ENCODE peak calls at places on chromosomes 16 and 17, in four cellular contexts. H is endothelial cell of umbilical vein, C is GM12878, N is K562. F is an unnamed sample.

GRCh38 chr17:47744168-47745036 is 11.4 kb downstream of the TBX21 start:
- DNase-seq in H (no peak), C (no peak), N (peak; percentile 7), F (no peak)

GRCh38 chr16:90047714-90048346 is 28.6 kb upstream of the DBNDD1 start:
- DNase-seq in H (no peak), C (no peak), N (peak; percentile 86), F (no peak)

GRCh38 chr17:16989953-16990860 is 18.3 kb upstream of the TNFRSF13B start:
- DNase-seq in H (no peak), C (no peak), N (no peak), F (peak; percentile 59)

GRCh38 chr16:74094962-74095361 is 201.7 kb upstream of the PSMD7 start:
- DNase-seq in H (no peak), C (no peak), N (no peak), F (no peak)

GRCh38 chr17:83180996-83181481 is 101.6 kb downstream of the METRNL start:
- DNase-seq in H (no peak), C (no peak), N (no peak), F (no peak)

GRCh38 chr17:79623786-79624657 is 13.2 kb upstream of the RBFOX3 start:
- DNase-seq in H (no peak), C (no peak), N (no peak), F (no peak)

GRCh38 chr17:35731239-35731931 is at the start of gene RASL10B:
- DNase-seq in H (peak; percentile 28), C (no peak), N (peak; percentile 93), F (peak; percentile 31)

GRCh38 chr17:43601280-43602050 is 55.3 kb upstream of the ETV4 start:
- DNase-seq in H (peak; percentile 28), C (no peak), N (no peak), F (peak; percentile 51)

GRCh38 chr17:3903881-3904286 is 11.0 kb upstream of the CAMKK1 start:
- DNase-seq in H (no peak), C (no peak), N (no peak), F (no peak)

GRCh38 chr17:79325707-79326106 is 251.1 kb downstream of the ENGASE start:
- DNase-seq in H (no peak), C (no peak), N (peak; percentile 51), F (no peak)

GRCh38 chr17:81032641-81033422 is 2.1 kb upstream of the BAIAP2 start:
- DNase-seq in H (no peak), C (no peak), N (no peak), F (no peak)

GRCh38 chr16:72468582-72468981 is 296.6 kb upstream of the PMFBP1 start:
- DNase-seq in H (peak; percentile 26), C (no peak), N (no peak), F (peak; percentile 14)

GRCh38 chr17:16938496-16939270 is 33.2 kb downstream of the TNFRSF13B start:
- DNase-seq in H (no peak), C (no peak), N (no peak), F (no peak)

GRCh38 chr17:44033841-44034408 is 19.2 kb upstream of the TMEM101 start:
- DNase-seq in H (no peak), C (no peak), N (no peak), F (no peak)

GRCh38 chr17:8448310-8448709 is 12.6 kb downstream of the NDEL1 start:
- DNase-seq in H (no peak), C (no peak), N (no peak), F (no peak)

GRCh38 chr17:79632432-79632735 is 21.5 kb upstream of the RBFOX3 start:
- DNase-seq in H (no peak), C (no peak), N (no peak), F (no peak)

GRCh38 chr17:76048711-76049110 is 21.6 kb upstream of the EVPL start:
- DNase-seq in H (no peak), C (no peak), N (no peak), F (peak; percentile 16)

GRCh38 chr16:28974007-28974436 is 556 bp upstream of the SPNS1 start:
- DNase-seq in H (peak; percentile 68), C (no peak), N (peak; percentile 71), F (peak; percentile 65)

GRCh38 chr16:56711862-56712261 is 18.1 kb upstream of the NUP93 start:
- DNase-seq in H (no peak), C (no peak), N (no peak), F (peak; percentile 3)

GRCh38 chr17:17119533-17119932 is 77.3 kb downstream of the MPRIP start:
- DNase-seq in H (peak; percentile 29), C (peak; percentile 11), N (no peak), F (peak; percentile 86)

GRCh38 chr16:53952215-53953208 is 248.6 kb downstream of the FTO start:
- DNase-seq in H (peak; percentile 5), C (no peak), N (no peak), F (peak; percentile 52)

GRCh38 chr17:5111402-5112204 is at the start of gene ZNF232:
- DNase-seq in H (peak; percentile 94), C (peak; percentile 84), N (peak; percentile 93), F (peak; percentile 88)

GRCh38 chr17:66715076-66715675 is 119.7 kb upstream of the CACNG5 start:
- DNase-seq in H (no peak), C (no peak), N (no peak), F (no peak)

GRCh38 chr17:79429864-79430494 is 180.9 kb downstream of the RBFOX3 start:
- DNase-seq in H (no peak), C (no peak), N (no peak), F (no peak)

GRCh38 chr16:49015189-49015540 is 266.5 kb downstream of the CBLN1 start:
- DNase-seq in H (no peak), C (no peak), N (no peak), F (no peak)
- TF ChIP-seq FOS in H (no peak), C (no peak), N (no peak), F (no peak)

GRCh38 chr17:63474914-63475460 is 1.9 kb upstream of the ACE start:
- DNase-seq in H (no peak), C (no peak), N (no peak), F (no peak)

GRCh38 chr17:63476494-63476856 is 386 bp upstream of the ACE start:
- DNase-seq in H (peak; percentile 18), C (no peak), N (peak; percentile 84), F (no peak)

GRCh38 chr17:63475491-63476412 is 1.1 kb upstream of the ACE start:
- DNase-seq in H (no peak), C (no peak), N (no peak), F (peak; percentile 34)

GRCh38 chr17:63476857-63477470 is at the start of gene ACE:
- DNase-seq in H (peak; percentile 43), C (no peak), N (peak; percentile 80), F (peak; percentile 15)

DNA sequence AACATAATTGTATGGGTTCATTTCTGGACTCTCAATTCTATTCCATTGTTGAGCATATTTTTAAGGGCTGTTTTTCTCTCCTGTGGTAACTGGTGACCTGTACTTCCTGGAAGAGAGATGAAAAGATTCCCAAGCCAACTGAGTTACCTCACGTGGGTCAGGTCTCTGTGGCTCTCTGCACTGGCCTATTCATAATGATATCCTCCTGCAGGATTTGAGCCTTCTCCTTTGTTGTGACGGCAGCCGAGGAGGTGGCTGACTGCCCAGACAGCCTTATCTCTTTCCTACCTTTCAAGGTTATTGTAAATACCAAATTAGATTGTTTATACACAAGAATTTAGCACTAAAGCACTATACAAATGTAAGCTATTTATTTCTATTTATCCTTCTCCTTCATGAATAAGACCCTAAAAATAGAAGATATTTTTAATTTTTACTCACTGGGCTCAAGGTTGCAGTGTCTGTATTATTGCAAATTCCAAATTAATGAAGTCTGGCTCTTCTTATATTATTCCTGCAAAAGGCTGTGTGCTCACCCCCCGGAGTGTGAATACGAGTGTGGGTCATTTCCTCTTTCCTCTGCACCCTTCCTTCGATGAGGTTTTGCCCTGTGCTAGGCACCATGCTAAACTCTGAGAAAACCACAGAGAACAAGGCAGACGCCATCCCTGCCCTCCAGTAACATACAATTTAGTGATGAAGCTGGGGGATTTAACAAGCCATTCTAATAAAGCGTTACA is 2.5 kb upstream of the ACE start:
- DNase-seq in H (peak; percentile 96), C (no peak), N (no peak), F (no peak)
- TF ChIP-seq FOS in H (no peak), C (no peak), N (no peak), F (no peak)

DNA sequence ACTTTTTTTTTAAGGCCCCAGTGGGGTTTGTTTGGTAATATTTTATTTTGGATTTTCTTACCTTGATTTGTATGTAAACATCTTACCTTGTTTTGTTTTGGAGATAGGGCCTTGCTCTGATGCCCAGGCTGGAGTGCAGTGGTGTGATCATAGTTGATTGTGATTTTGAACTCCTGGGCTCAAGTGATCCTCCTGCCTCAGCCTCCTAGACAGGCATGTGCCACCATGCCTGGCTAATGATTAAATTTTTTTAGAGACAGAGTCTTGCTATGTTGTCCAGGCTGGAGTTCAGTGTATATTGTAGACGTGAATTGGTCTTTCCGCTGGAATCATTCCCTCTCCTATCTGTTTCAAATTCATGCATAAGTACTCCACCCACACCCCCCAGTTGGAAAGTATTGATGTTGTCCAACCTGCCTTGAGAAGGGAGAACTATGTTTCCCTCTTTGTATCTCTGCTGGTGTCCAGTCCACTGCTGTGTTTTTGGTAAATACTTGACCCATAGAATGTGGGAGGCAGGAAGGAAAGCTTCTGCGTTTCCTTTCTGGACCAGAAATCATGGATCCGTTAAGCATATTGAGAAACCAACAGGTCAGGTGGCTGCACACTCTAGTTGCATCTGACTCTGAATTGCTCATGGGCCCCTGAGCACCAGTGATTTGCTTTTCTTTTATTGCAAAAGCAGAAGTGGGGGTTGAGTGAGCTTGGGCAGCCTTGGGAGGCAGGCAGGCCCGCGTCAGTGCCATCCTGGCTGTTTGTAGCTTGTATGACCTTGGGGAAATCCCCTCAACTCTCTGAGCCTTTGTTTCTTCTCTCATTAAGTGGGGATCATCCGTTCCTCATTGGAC is 25.0 kb downstream of the RMI2 start:
- DNase-seq in H (no peak), C (peak; percentile 57), N (no peak), F (no peak)
- TF ChIP-seq FOS in H (no peak), C (no peak), N (no peak), F (no peak)

GRCh38 chr16:1306344-1306743 is 3.1 kb upstream of the UBE2I start:
- DNase-seq in H (no peak), C (no peak), N (no peak), F (no peak)

GRCh38 chr16:1308977-1309885 is at the start of gene UBE2I:
- DNase-seq in H (peak; percentile 99), C (peak; percentile 96), N (peak; percentile 78), F (peak; percentile 97)

GRCh38 chr16:1305823-1306222 is 3.6 kb upstream of the UBE2I start:
- DNase-seq in H (no peak), C (no peak), N (no peak), F (no peak)

GRCh38 chr16:1309888-1310831 is 724 bp downstream of the UBE2I start:
- DNase-seq in H (peak; percentile 43), C (no peak), N (peak; percentile 70), F (peak; percentile 45)

DNA sequence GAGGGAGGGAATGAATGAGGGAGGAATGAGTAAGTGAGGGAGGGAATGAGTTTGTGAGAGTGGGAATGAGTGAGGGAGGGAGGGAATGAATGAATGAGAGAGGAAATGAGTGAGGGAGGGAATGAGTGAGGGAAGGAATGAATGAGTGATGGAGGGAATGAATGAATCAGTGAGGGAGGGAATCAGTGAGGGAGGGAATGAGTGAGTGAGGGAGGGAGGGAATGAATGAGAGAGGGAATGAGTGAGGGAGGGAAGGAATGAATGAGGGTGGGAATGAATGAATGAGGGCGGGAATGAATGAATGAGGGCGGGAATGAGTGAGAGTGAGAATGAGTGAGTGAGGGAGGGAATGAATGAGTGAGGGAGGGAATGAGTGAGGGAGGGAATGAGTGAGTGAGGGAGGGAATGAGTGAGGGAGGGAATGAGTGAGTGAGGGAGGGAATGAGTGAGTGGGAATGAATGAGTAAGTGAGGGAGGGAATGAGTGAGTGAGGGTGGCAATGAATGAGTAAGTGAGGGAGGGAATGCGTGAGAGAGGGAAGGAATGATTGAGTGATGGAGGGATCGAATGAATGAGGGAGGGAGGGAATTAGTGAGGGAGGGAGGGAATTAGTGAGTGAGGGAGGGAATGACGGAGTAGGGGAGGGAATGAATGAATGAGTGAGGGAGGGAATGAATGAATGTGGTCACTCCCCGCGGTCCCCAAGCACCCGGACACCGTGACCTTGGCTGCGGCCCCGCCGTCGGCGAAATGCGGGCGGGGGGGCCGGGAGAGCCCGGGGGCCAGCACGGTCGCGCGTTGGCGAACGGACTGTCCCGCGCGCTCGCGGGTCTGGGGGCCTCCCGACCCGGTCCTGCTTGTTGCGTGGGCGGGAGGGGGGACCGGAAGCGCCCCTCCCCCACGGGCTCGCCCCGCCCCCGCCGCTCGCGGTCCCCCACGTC is 1.1 kb upstream of the UBE2I start:
- DNase-seq in H (no peak), C (no peak), N (peak; percentile 93), F (peak; percentile 16)
- TF ChIP-seq FOS in H (no peak), C (no peak), N (no peak), F (no peak)